ENCODE peak calls at places on chromosomes 16 and 17, in seven cellular contexts. R is tibial nerve, W is lung, J is AG10803, P is bronchial epithelial cell, B is fibroblast of pulmonary artery, X is cardiac muscle cell. I is an unnamed sample.

GRCh38 chr17:35568561-35568960 is 7.9 kb upstream of the SLFN14 start:
- DNase-seq in W (no peak), B (peak; percentile 59), R (no peak), P (peak; percentile 56), J (peak; percentile 40), X (no peak), I (peak; percentile 74)

GRCh38 chr16:24986512-24987303 is 28.5 kb downstream of the ARHGAP17 start:
- DNase-seq in X (peak; percentile 6), R (peak; percentile 54), B (peak; percentile 96), P (peak; percentile 39), W (no peak), J (peak; percentile 86), I (peak; percentile 49)

GRCh38 chr17:40151414-40151955 is 11.1 kb downstream of the CASC3 start:
- DNase-seq in W (no peak), J (no peak), B (no peak), R (no peak), X (no peak), P (no peak), I (no peak)

GRCh38 chr16:17435324-17435723 is 35.4 kb downstream of the XYLT1 start:
- DNase-seq in W (no peak), P (no peak), X (no peak), J (no peak), B (no peak), R (no peak), I (no peak)

GRCh38 chr17:60247836-60248461 is 98.2 kb downstream of the CA4 start:
- DNase-seq in W (no peak), B (no peak), J (no peak), X (no peak), R (no peak), P (no peak), I (no peak)

GRCh38 chr17:73710095-73710592 is 65.9 kb upstream of the SDK2 start:
- DNase-seq in R (peak; percentile 85), X (peak; percentile 85), P (peak; percentile 63), W (peak; percentile 63), J (peak; percentile 45), B (peak; percentile 65), I (peak; percentile 73)

GRCh38 chr17:55421179-55421934 is at the start of gene MMD:
- DNase-seq in J (no peak), X (no peak), B (no peak), W (peak; percentile 29), R (no peak), P (peak; percentile 34), I (peak; percentile 46)

GRCh38 chr16:85520853-85521736 is 92.0 kb upstream of the GSE1 start:
- DNase-seq in W (peak; percentile 91), R (no peak), X (no peak), P (peak; percentile 68), J (no peak), B (no peak), I (peak; percentile 79)

GRCh38 chr17:17303010-17303846 is at the start of gene NT5M:
- DNase-seq in W (peak; percentile 71), P (peak; percentile 35), B (peak; percentile 55), X (peak; percentile 89), R (peak; percentile 61), J (peak; percentile 53), I (peak; percentile 79)

GRCh38 chr17:79468183-79468944 is 142.5 kb downstream of the RBFOX3 start:
- DNase-seq in X (no peak), R (no peak), P (no peak), B (no peak), J (no peak), W (no peak), I (no peak)

GRCh38 chr16:79310734-79311133 is 289.8 kb downstream of the MAF start:
- DNase-seq in R (no peak), J (no peak), P (no peak), W (no peak), X (no peak), B (no peak), I (no peak)

GRCh38 chr17:1231456-1231855 is 38.8 kb upstream of the BHLHA9 start:
- DNase-seq in P (no peak), B (peak; percentile 36), J (peak; percentile 69), W (peak; percentile 42), X (no peak), R (peak; percentile 38), I (no peak)

GRCh38 chr17:39027037-39027436 is 59.8 kb upstream of the FBXO47 start:
- DNase-seq in P (no peak), R (peak; percentile 46), W (peak; percentile 49), X (peak; percentile 56), B (no peak), J (peak; percentile 19), I (peak; percentile 37)

GRCh38 chr17:43085489-43085888 is 39.7 kb downstream of the BRCA1 start:
- DNase-seq in P (no peak), X (peak; percentile 56), B (peak; percentile 26), R (no peak), W (no peak), J (no peak), I (peak; percentile 5)

GRCh38 chr17:1769826-1770477 is 8.1 kb downstream of the SERPINF1 start:
- DNase-seq in R (no peak), B (no peak), P (peak; percentile 99), X (no peak), J (no peak), W (no peak), I (peak; percentile 98)

GRCh38 chr17:80872011-80872929 is 119.4 kb upstream of the CHMP6 start:
- DNase-seq in B (no peak), R (no peak), W (no peak), X (peak; percentile 74), P (no peak), J (no peak), I (no peak)

GRCh38 chr17:19338031-19338990 is 24.2 kb downstream of the B9D1 start:
- DNase-seq in P (peak; percentile 49), R (no peak), W (peak; percentile 75), X (peak; percentile 61), J (peak; percentile 22), B (peak; percentile 59), I (peak; percentile 57)

GRCh38 chr17:57954421-57955182 is 610 bp downstream of the CUEDC1 start:
- DNase-seq in R (peak; percentile 67), P (no peak), X (peak; percentile 77), B (peak; percentile 52), J (peak; percentile 74), W (peak; percentile 45), I (peak; percentile 32)

GRCh38 chr17:60640503-60640902 is 37.1 kb upstream of the BCAS3 start:
- DNase-seq in W (no peak), J (peak; percentile 17), R (no peak), P (peak; percentile 13), X (no peak), B (peak; percentile 38), I (peak; percentile 27)

DNA sequence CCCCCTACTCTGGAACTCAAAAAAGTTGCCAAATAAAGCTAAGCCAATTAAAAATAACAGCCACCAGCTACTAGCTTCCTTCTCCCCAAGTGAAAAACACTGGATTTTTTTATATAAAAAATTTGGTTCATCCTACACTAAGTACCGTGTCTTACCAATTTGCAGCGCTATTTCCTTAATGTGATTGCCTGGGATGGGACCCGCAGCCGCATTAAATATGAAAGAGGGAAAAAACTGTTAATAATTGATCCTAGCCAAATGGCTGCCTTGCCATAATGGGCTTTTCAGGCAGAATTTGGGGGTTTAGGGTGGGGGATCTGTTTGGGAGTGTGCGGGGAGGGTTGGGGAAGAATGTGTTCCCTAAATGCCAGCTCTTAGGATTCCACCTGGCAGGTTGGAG is 2.0 kb downstream of the HOXB9 start:
- DNase-seq in W (no peak), X (no peak), P (no peak), R (no peak), B (no peak), J (no peak), I (no peak)
- H3K4me3 ChIP-seq in W (no peak overlapping the region), X (no peak overlapping the region), P (no peak overlapping the region), R (no peak overlapping the region), B (no peak overlapping the region), J (peak overlapping the region; percentile 69), I (no peak overlapping the region)

GRCh38 chr17:62100050-62100449 is 35.0 kb upstream of the MED13 start:
- DNase-seq in R (no peak), P (no peak), B (no peak), J (no peak), X (no peak), W (no peak), I (no peak)

GRCh38 chr17:62099532-62099931 is 34.5 kb upstream of the MED13 start:
- DNase-seq in J (no peak), X (no peak), W (no peak), R (no peak), P (no peak), B (no peak), I (no peak)

GRCh38 chr17:62101090-62101489 is 36.0 kb upstream of the MED13 start:
- DNase-seq in X (no peak), W (no peak), J (no peak), P (no peak), B (no peak), R (no peak), I (no peak)

GRCh38 chr17:62098623-62099231 is 33.6 kb upstream of the MED13 start:
- DNase-seq in X (no peak), B (no peak), R (no peak), P (no peak), W (no peak), J (no peak), I (no peak)

DNA sequence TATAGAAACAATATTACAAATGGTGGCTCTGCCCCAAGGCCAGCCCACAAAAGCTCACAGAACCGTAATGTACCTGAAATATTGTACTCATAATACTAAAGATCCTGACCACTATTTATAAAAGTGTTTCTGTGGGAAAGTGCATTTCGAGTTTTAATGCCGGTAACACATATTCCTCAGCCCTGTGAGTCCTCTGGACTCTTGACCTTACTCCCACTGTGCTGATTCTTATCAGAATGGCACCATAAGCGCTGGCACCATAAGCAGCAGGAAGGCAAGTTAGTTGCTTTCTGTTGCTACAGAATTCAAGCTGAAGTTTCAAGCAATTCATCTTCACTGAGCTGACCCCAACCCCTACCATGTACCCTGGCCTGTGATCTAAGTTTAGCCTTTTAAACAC is 36.4 kb upstream of the MED13 start:
- DNase-seq in B (no peak), P (no peak), X (no peak), J (no peak), W (no peak), R (no peak), I (no peak)
- TF ChIP-seq CTCF in B (no peak), P (no peak), X (no peak), J (no peak), W (no peak), R (no peak), I (no peak)

GRCh38 chr16:50607447-50607846 is 59.3 kb downstream of the NKD1 start:
- DNase-seq in R (no peak), B (no peak), J (no peak), X (no peak), P (no peak), W (no peak), I (no peak)
- H3K4me3 ChIP-seq in R (no peak overlapping the region), B (no peak overlapping the region), J (no peak overlapping the region), X (no peak overlapping the region), P (no peak overlapping the region), W (no peak overlapping the region), I (no peak overlapping the region)

DNA sequence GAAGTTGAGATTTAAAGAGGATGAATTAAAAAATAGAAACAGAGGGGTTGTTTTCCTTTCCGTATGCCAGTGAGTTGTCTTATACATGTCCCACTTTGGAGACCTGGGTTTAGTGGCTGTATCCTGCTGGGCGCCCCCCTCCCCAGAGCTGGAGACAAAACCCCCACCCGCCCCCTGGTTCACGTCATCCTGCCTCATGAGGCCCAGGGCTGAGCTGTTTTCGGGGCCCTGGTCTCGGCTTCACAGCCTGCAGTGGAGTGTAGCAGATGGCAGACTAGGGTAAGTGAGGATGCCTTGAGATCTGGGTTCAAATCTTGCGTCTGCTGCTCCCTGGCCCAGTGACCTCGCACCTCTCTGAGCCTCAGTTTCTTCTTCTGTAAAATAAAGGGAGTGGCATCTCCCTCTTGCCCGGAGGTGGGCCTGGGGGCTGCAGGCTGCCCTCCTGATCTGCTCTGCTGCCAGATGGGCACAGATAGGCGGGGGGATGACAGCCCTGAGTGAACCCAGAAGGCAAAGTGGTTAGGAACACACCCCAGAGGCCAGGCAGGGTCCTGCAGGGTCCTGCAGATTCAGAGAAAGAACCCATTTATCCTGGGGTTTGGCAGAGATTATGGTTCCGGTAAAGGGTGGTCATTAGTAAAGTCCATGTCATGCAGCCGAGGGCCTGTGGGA is 45.1 kb downstream of the SOCS3 start:
- DNase-seq in W (no peak), P (no peak), R (no peak), B (no peak), X (no peak), J (no peak), I (no peak)
- TF ChIP-seq CTCF in W (no peak), P (no peak), R (no peak), B (peak; percentile 5), X (no peak), J (no peak), I (no peak)

I was measured in epithelial cell of esophagus.